ENCODE peak calls at places on chromosomes 12 and 14, in six cellular contexts. M is breast epithelium, B is heart right ventricle, I is tibial artery, N is Peyer's patch, W is kidney. L is an unnamed sample.

GRCh38 chr14:88005978-88006851 is 1.3 kb downstream of the GPR65 start:
- DNase-seq in W (no peak), M (no peak), B (no peak), N (no peak), I (no peak), L (no peak)

GRCh38 chr14:51168220-51168613 is 71.8 kb upstream of the TMX1 start:
- DNase-seq in M (no peak), W (no peak), N (no peak), B (no peak), I (no peak), L (no peak)

GRCh38 chr14:68397371-68397779 is 395.5 kb downstream of the ZFP36L1 start:
- DNase-seq in W (peak; percentile 77), B (peak; percentile 35), I (peak; percentile 81), M (peak; percentile 46), N (no peak), L (peak; percentile 77)

GRCh38 chr14:47678157-47678556 is 2.8 kb upstream of the MDGA2 start:
- DNase-seq in M (no peak), B (no peak), W (no peak), N (no peak), I (no peak), L (no peak)

GRCh38 chr12:116490481-116490880 is 68.7 kb upstream of the MAP1LC3B2 start:
- DNase-seq in M (no peak), W (no peak), I (no peak), N (no peak), B (no peak), L (no peak)

GRCh38 chr14:104195854-104196253 is 57.5 kb downstream of the KIF26A start:
- DNase-seq in I (no peak), B (no peak), N (no peak), M (no peak), W (no peak), L (no peak)

GRCh38 chr12:69266045-69266635 is 26.8 kb downstream of the CPSF6 start:
- DNase-seq in N (no peak), W (no peak), M (no peak), I (no peak), B (no peak), L (no peak)

GRCh38 chr12:96578526-96579125 is 89.2 kb downstream of the CFAP54 start:
- DNase-seq in N (no peak), W (no peak), B (no peak), I (no peak), M (no peak), L (no peak)

GRCh38 chr12:19894049-19894448 is 454.8 kb downstream of the AEBP2 start:
- DNase-seq in W (no peak), N (no peak), I (no peak), B (no peak), M (no peak), L (no peak)

GRCh38 chr12:75404231-75404630 is 13.3 kb downstream of the GLIPR1L2 start:
- DNase-seq in I (no peak), M (no peak), B (no peak), W (no peak), N (no peak), L (no peak)

GRCh38 chr12:24482882-24483604 is 465.9 kb downstream of the BCAT1 start:
- DNase-seq in I (no peak), N (no peak), W (no peak), B (no peak), M (no peak), L (no peak)

GRCh38 chr12:120873231-120873630 is 30.9 kb downstream of the SPPL3 start:
- DNase-seq in B (no peak), I (no peak), N (no peak), W (no peak), M (no peak), L (no peak)

GRCh38 chr12:65960820-65961691 is 136.8 kb downstream of the HMGA2 start:
- DNase-seq in W (no peak), B (no peak), N (no peak), M (no peak), I (no peak), L (no peak)

GRCh38 chr14:93707475-93707874 is 80.8 kb downstream of the PRIMA1 start:
- DNase-seq in N (no peak), B (no peak), M (no peak), W (no peak), I (no peak), L (no peak)

GRCh38 chr14:68780358-68781160 is 12.3 kb downstream of the ZFP36L1 start:
- DNase-seq in B (peak; percentile 70), N (peak; percentile 68), I (peak; percentile 84), M (peak; percentile 28), W (peak; percentile 88), L (peak; percentile 57)

GRCh38 chr14:76773188-76773885 is 12.1 kb downstream of the VASH1 start:
- DNase-seq in I (peak; percentile 93), W (peak; percentile 89), B (peak; percentile 60), N (no peak), M (peak; percentile 49), L (peak; percentile 59)

GRCh38 chr12:51441583-51441982 is 17.0 kb downstream of the SLC4A8 start:
- DNase-seq in I (no peak), M (no peak), W (no peak), B (no peak), N (no peak), L (no peak)

GRCh38 chr12:50676761-50677160 is 87.1 kb upstream of the ATF1 start:
- DNase-seq in I (no peak), M (no peak), N (no peak), W (no peak), B (no peak), L (no peak)

GRCh38 chr12:89544730-89545184 is 18.9 kb upstream of the POC1B start:
- DNase-seq in W (peak; percentile 77), M (peak; percentile 59), N (peak; percentile 52), B (peak; percentile 49), I (no peak), L (peak; percentile 49)

GRCh38 chr12:15620726-15621125 is 168.5 kb downstream of the EPS8 start:
- DNase-seq in B (no peak), I (no peak), N (no peak), M (no peak), W (no peak), L (no peak)

GRCh38 chr12:16586350-16587109 is 19.4 kb downstream of the LMO3 start:
- DNase-seq in W (no peak), I (no peak), M (no peak), B (no peak), N (no peak), L (no peak)

GRCh38 chr14:33404054-33404453 is 465.4 kb downstream of the NPAS3 start:
- DNase-seq in B (no peak), M (no peak), W (no peak), N (no peak), I (no peak), L (no peak)

GRCh38 chr14:52241102-52241793 is 26.2 kb upstream of the PTGDR start:
- DNase-seq in B (no peak), N (no peak), W (no peak), M (no peak), I (no peak), L (no peak)

GRCh38 chr12:67881565-67881964 is 107.7 kb upstream of the IFNG-AS1 start:
- DNase-seq in M (no peak), B (no peak), W (no peak), N (no peak), I (no peak), L (no peak)

GRCh38 chr12:5051334-5051733 is 7.7 kb downstream of the KCNA5 start:
- DNase-seq in I (no peak), N (no peak), B (no peak), M (no peak), W (no peak), L (no peak)

GRCh38 chr12:5051913-5052312 is 8.2 kb downstream of the KCNA5 start:
- DNase-seq in I (no peak), N (no peak), W (no peak), B (no peak), M (no peak), L (no peak)

GRCh38 chr12:5050542-5050941 is 6.9 kb downstream of the KCNA5 start:
- DNase-seq in I (no peak), M (no peak), N (no peak), W (no peak), B (no peak), L (no peak)

GRCh38 chr12:5047729-5048128 is 4.0 kb downstream of the KCNA5 start:
- DNase-seq in N (no peak), B (no peak), I (no peak), W (no peak), M (no peak), L (no peak)

DNA sequence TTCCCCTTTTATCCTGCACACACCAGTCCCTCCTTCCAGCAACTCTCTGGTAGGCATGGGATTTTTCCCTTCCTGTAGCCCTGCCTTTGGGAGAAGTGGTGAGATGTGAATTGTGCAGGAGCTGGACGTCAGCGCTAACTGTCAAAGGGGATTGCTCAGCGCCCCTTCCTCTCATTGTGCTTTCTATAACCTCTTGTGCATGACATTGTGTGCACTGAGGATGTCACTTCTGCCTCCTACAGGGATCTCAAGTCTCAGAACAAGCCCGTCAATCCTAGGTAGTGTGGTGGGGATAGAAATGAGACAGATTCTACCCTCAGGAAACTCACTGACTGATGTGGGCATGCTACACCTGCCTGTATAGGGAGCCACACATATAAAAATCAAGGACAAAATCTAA is 8.7 kb downstream of the KCNA5 start:
- DNase-seq in M (no peak), I (no peak), N (no peak), W (no peak), B (no peak), L (no peak)
- H3K4me3 ChIP-seq in M (no peak overlapping the region), I (no peak overlapping the region), N (no peak overlapping the region), W (no peak overlapping the region), B (no peak overlapping the region), L (no peak overlapping the region)

DNA sequence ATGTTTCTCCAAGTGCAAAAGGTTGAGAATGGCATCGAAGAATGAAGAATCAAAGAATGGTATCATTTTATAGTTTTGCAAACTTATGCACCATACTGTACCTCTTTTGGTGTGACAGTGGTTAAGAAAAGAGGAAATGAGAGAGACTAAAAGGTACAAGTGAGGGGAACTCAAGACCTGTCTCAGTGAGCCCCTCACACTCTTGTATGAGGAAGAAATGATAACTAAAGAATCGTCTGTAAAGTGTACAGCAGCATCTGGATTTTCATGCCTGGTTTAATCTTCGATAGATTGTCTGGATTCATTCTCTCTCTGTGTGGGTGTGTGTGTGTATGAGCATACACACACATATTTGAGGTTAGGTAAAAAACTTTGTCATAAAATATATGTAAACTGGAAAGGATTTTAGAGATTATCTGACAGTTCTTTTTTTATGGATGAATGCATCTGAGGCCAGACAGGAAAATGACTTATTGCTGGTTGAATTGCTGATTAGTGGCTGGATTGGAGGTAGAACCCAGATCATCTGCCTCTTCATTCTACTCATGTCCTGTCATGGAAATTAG is 15.9 kb upstream of the SLC38A2 start:
- DNase-seq in N (no peak), B (no peak), I (no peak), W (no peak), M (no peak), L (no peak)
- H3K4me1 ChIP-seq in N (peaks cover 5% of the 10 kb centered on the region), B (peaks cover 70% of the 10 kb centered on the region), I (peaks cover 38% of the 10 kb centered on the region), W (peaks cover 17% of the 10 kb centered on the region), M (peaks cover 22% of the 10 kb centered on the region), L (peaks cover 17% of the 10 kb centered on the region)

DNA sequence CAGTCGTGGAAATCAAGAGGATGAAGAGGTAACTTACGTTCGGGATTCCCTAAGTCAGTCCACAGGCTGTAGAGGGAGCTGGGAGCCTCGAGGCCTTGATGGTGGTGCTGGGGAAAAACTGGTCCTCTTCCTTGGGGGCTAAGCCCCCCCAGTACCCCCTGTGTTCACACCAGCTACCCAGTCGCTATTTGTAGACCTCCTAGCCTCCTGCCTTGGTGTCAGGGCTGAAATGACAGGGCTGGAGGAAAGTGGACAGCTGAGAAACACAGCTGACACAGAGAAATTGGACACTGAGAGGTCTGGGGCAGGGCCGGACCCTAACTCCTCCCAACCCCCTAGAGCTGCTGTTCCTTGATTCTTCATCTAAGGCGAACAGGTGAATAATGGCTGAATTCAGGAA is at the start of gene STAC3:
- DNase-seq in M (no peak), I (no peak), N (no peak), B (no peak), W (no peak), L (no peak)
- H3K4me3 ChIP-seq in M (no peak within 1 kb of the TSS), I (no peak within 1 kb of the TSS), N (no peak within 1 kb of the TSS), B (no peak within 1 kb of the TSS), W (no peak within 1 kb of the TSS), L (no peak within 1 kb of the TSS)

GRCh38 chr12:111411187-111411764 is 5.6 kb downstream of the SH2B3 start:
- DNase-seq in W (no peak), B (no peak), N (no peak), I (no peak), M (no peak), L (no peak)
- H3K4me1 ChIP-seq in W (peaks cover 4% of the 10 kb centered on the region), B (peaks cover 86% of the 10 kb centered on the region), N (peaks cover 47% of the 10 kb centered on the region), I (peaks cover 71% of the 10 kb centered on the region), M (peaks cover 19% of the 10 kb centered on the region), L (peaks cover 39% of the 10 kb centered on the region)